ENCODE peak calls at places on chromosomes 5 and 9, in four cellular contexts. E is foreskin fibroblast, R is PC-3, M is hepatocyte. H is an unnamed sample.

GRCh38 chr5:179879003-179879689 is 20.5 kb upstream of the MRNIP start:
- DNase-seq in E (no peak), R (no peak), M (no peak), H (no peak)

GRCh38 chr5:63570752-63571151 is 391.5 kb downstream of the HTR1A start:
- DNase-seq in E (no peak), R (no peak), M (no peak), H (no peak)

GRCh38 chr5:151270599-151270998 is 17.6 kb downstream of the GM2A start:
- DNase-seq in E (peak), R (peak), M (peak), H (peak)

GRCh38 chr5:130141689-130142320 is 237.5 kb downstream of the CHSY3 start:
- DNase-seq in E (peak), R (peak), M (peak), H (peak)

GRCh38 chr5:138724470-138725146 is 28.6 kb upstream of the CTNNA1 start:
- DNase-seq in E (no peak), R (no peak), M (no peak), H (peak)

GRCh38 chr9:8564960-8565359 is 765.4 kb upstream of the DMAC1 start:
- DNase-seq in E (no peak), R (no peak), M (no peak), H (no peak)

GRCh38 chr9:7094576-7094975 is 336.8 kb downstream of the KDM4C start:
- DNase-seq in E (no peak), R (no peak), M (no peak), H (no peak)

GRCh38 chr9:104586496-104587180 is 12.6 kb downstream of the OR13C5 start:
- DNase-seq in E (peak), R (no peak), M (peak), H (peak)

GRCh38 chr5:17000296-17000939 is 64.3 kb upstream of the MYO10 start:
- DNase-seq in E (peak), R (peak), M (peak), H (peak)

GRCh38 chr9:98345011-98345410 is 89.6 kb upstream of the TBC1D2 start:
- DNase-seq in E (no peak), R (no peak), M (no peak), H (no peak)

GRCh38 chr5:37043693-37044092 is 167.1 kb downstream of the NIPBL start:
- DNase-seq in E (no peak), R (peak), M (no peak), H (peak)

GRCh38 chr5:177509361-177509951 is at the start of gene DOK3:
- DNase-seq in E (no peak), R (no peak), M (no peak), H (no peak)

GRCh38 chr5:36029914-36030313 is 36.8 kb downstream of the UGT3A2 start:
- DNase-seq in E (no peak), R (no peak), M (no peak), H (no peak)

GRCh38 chr9:112753725-112754124 is 3.2 kb downstream of the SNX30 start:
- DNase-seq in E (peak), R (peak), M (peak), H (peak)

GRCh38 chr9:121885345-121885901 is 207.7 kb downstream of the TTLL11 start:
- DNase-seq in E (no peak), R (no peak), M (no peak), H (no peak)

GRCh38 chr9:99432075-99432474 is 210.0 kb downstream of the SEC61B start:
- DNase-seq in E (no peak), R (no peak), M (no peak), H (no peak)

GRCh38 chr5:80871541-80871961 is 88.6 kb upstream of the RASGRF2 start:
- DNase-seq in E (peak), R (peak), M (no peak), H (peak)

GRCh38 chr9:95719354-95719753 is 156.1 kb upstream of the ERCC6L2 start:
- DNase-seq in E (no peak), R (no peak), M (peak), H (no peak)

GRCh38 chr9:846852-847251 is 5.4 kb downstream of the DMRT1 start:
- DNase-seq in E (no peak), R (peak), M (no peak), H (no peak)

GRCh38 chr9:88767504-88767790 is 223.8 kb upstream of the S1PR3 start:
- DNase-seq in E (no peak), R (no peak), M (no peak), H (no peak)

GRCh38 chr5:149382517-149383220 is 3.6 kb upstream of the IL17B start:
- DNase-seq in E (no peak), R (no peak), M (no peak), H (no peak)

GRCh38 chr5:1807479-1808185 is 6.4 kb downstream of the NDUFS6 start:
- DNase-seq in E (no peak), R (no peak), M (no peak), H (no peak)

GRCh38 chr9:104907278-104907951 is 20.5 kb downstream of the ABCA1 start:
- DNase-seq in E (peak), R (peak), M (no peak), H (peak)

GRCh38 chr5:125597338-125597737 is 825.9 kb upstream of the GRAMD2B start:
- DNase-seq in E (peak), R (no peak), M (no peak), H (peak)

GRCh38 chr9:121698627-121699270 is 47.3 kb downstream of the DAB2IP start:
- DNase-seq in E (no peak), R (peak), M (peak), H (peak)

GRCh38 chr5:176793736-176794135 is 16.6 kb upstream of the UNC5A start:
- DNase-seq in E (no peak), R (peak), M (no peak), H (no peak)

GRCh38 chr9:36191290-36191645 is 547 bp downstream of the CLTA start:
- DNase-seq in E (no peak), R (no peak), M (peak), H (no peak)

GRCh38 chr9:22158275-22158674 is 149.2 kb upstream of the CDKN2B start:
- DNase-seq in E (no peak), R (peak), M (no peak), H (no peak)

GRCh38 chr9:2621678-2622360 is at the start of gene VLDLR:
- DNase-seq in E (peak), R (no peak), M (peak), H (peak)

GRCh38 chr5:541888-542692 is 17.8 kb upstream of the SLC9A3 start:
- DNase-seq in E (no peak), R (no peak), M (no peak), H (no peak)

GRCh38 chr5:57895766-57896165 is 413.2 kb upstream of the ACTBL2 start:
- DNase-seq in E (no peak), R (no peak), M (no peak), H (peak)

GRCh38 chr5:171630670-171631065 is 154.9 kb upstream of the SMIM23 start:
- DNase-seq in E (no peak), R (no peak), M (no peak), H (no peak)

GRCh38 chr5:82639393-82640144 is 361.4 kb upstream of the RPS23 start:
- DNase-seq in E (no peak), R (peak), M (no peak), H (no peak)

GRCh38 chr5:43601454-43602260 is 1.3 kb upstream of the NNT start:
- DNase-seq in E (peak), R (peak), M (no peak), H (peak)

GRCh38 chr9:14326264-14326826 is 12.4 kb upstream of the NFIB start:
- DNase-seq in E (no peak), R (peak), M (no peak), H (peak)

GRCh38 chr5:75567710-75568109 is 43.5 kb upstream of the ANKDD1B start:
- DNase-seq in E (peak), R (peak), M (peak), H (peak)

GRCh38 chr5:176388003-176388340 is 426 bp downstream of the NOP16 start:
- DNase-seq in E (no peak), R (peak), M (peak), H (no peak)

GRCh38 chr9:131731237-131731995 is 8.5 kb downstream of the RAPGEF1 start:
- DNase-seq in E (no peak), R (peak), M (no peak), H (no peak)

GRCh38 chr9:131727184-131727785 is 12.6 kb downstream of the RAPGEF1 start:
- DNase-seq in E (no peak), R (no peak), M (peak), H (peak)

GRCh38 chr9:131728961-131729360 is 10.9 kb downstream of the RAPGEF1 start:
- DNase-seq in E (no peak), R (no peak), M (no peak), H (no peak)

GRCh38 chr9:131727795-131728545 is 11.9 kb downstream of the RAPGEF1 start:
- DNase-seq in E (no peak), R (no peak), M (no peak), H (no peak)

GRCh38 chr9:131728546-131728910 is 11.3 kb downstream of the RAPGEF1 start:
- DNase-seq in E (no peak), R (no peak), M (no peak), H (no peak)
- H3K4me3 ChIP-seq in E (no peak), R (no peak), M (no peak), H (no peak)

GRCh38 chr5:32450952-32451351 is 6.4 kb upstream of the ZFR start:
- DNase-seq in E (no peak), R (peak), M (no peak), H (no peak)
- TF ChIP-seq CTCF in E (peak), R (peak), M (no peak), H (peak)

GRCh38 chr9:114382951-114383865 is 4.6 kb downstream of the AKNA start:
- DNase-seq in E (peak), R (no peak), M (no peak), H (peak)
- H3K4me3 ChIP-seq in E (peak), R (no peak), M (no peak), H (no peak)

GRCh38 chr5:145345883-145346282 is 489.3 kb downstream of the PRELID2 start:
- DNase-seq in E (no peak), R (peak), M (no peak), H (no peak)

GRCh38 chr5:145341842-145342241 is 493.3 kb downstream of the PRELID2 start:
- DNase-seq in E (no peak), R (no peak), M (no peak), H (no peak)

GRCh38 chr5:145350501-145350900 is 484.6 kb downstream of the PRELID2 start:
- DNase-seq in E (no peak), R (peak), M (no peak), H (peak)

DNA sequence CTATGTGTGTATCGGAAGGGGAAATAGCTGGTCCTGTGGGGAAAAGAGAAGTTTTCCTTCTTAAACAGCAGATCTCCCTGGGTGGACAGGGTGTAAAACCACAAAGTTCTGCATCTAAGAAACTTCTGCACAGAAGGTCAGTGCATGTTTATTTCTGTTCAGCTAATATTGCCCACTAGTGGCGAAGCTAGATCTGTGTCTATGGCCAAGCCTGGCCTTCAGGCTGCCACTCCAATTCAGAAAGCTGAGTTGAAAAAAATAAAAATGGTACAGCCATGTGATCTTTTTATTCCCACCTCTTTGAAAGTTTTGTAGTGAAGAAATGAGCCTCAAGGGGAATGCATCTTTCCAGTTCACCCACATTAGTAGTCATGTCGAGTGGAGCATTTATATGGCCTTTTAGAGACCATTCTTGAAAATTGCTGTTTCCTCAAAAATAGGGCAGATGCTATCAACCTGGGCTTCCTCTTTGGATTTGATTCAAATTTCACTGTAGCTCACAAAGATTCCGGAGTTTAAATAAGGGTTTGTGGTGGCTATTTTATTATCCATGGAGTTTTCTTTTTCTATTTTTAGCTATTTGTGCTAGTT is 488.0 kb downstream of the PRELID2 start:
- DNase-seq in E (peak), R (peak), M (peak), H (peak)
- TF ChIP-seq CTCF in E (peak), R (peak), M (peak), H (peak)

GRCh38 chr9:136012651-136013050 is 51.5 kb upstream of the UBAC1 start:
- DNase-seq in E (no peak), R (no peak), M (no peak), H (peak)

GRCh38 chr9:136010615-136011341 is 49.6 kb upstream of the UBAC1 start:
- DNase-seq in E (no peak), R (no peak), M (no peak), H (no peak)

GRCh38 chr9:136011376-136011702 is 50.2 kb upstream of the UBAC1 start:
- DNase-seq in E (no peak), R (no peak), M (no peak), H (no peak)

GRCh38 chr9:136013116-136013515 is 51.9 kb upstream of the UBAC1 start:
- DNase-seq in E (no peak), R (no peak), M (no peak), H (no peak)

GRCh38 chr9:136011703-136012496 is 50.7 kb upstream of the UBAC1 start:
- DNase-seq in E (peak), R (no peak), M (peak), H (peak)
- H3K4me3 ChIP-seq in E (no peak), R (no peak), M (no peak), H (no peak)